ENCODE peak calls at places on chromosomes 2 and 18, in seven cellular contexts. W is H1; Y is spleen; I is mucosa of descending colon; S is HFFc6; H is MM.1S; D is CD8-positive, alpha-beta T cell. G is an unnamed sample.
A peak's percentile ranks its signal among the peaks of the same experiment; 100 is the strongest.

GRCh38 chr2:26401739-26402541 is at the start of gene DRC1:
- DNase-seq in W (peak; percentile 51), Y (peak; percentile 76), I (peak; percentile 56), S (peak; percentile 76), H (no peak), D (no peak), G (no peak)

GRCh38 chr2:169528271-169528701 is 18.8 kb downstream of the KLHL41 start:
- DNase-seq in W (peak; percentile 9), Y (peak; percentile 81), I (peak; percentile 55), S (peak; percentile 43), H (peak; percentile 72), D (peak; percentile 65), G (peak; percentile 73)

GRCh38 chr2:85161626-85161960 is 28.4 kb downstream of the TCF7L1 start:
- DNase-seq in W (no peak), Y (no peak), I (no peak), S (peak; percentile 30), H (no peak), D (no peak), G (no peak)

GRCh38 chr2:70645733-70646420 is 92.3 kb upstream of the TGFA start:
- DNase-seq in W (no peak), Y (no peak), I (no peak), S (no peak), H (peak; percentile 21), D (no peak), G (no peak)

GRCh38 chr2:17195016-17195415 is 323.2 kb downstream of the RAD51AP2 start:
- DNase-seq in W (no peak), Y (no peak), I (no peak), S (no peak), H (no peak), D (no peak), G (no peak)

GRCh38 chr2:11784747-11785610 is 38.5 kb downstream of the LPIN1 start:
- DNase-seq in W (peak; percentile 17), Y (peak; percentile 83), I (peak; percentile 57), S (peak; percentile 67), H (no peak), D (peak; percentile 32), G (peak; percentile 49)

GRCh38 chr18:74040459-74041332 is 106.9 kb downstream of the FBXO15 start:
- DNase-seq in W (no peak), Y (peak; percentile 84), I (peak; percentile 70), S (peak; percentile 24), H (peak; percentile 10), D (peak; percentile 45), G (peak; percentile 55)

GRCh38 chr2:36163520-36164239 is 191.9 kb upstream of the CRIM1 start:
- DNase-seq in W (no peak), Y (no peak), I (no peak), S (no peak), H (no peak), D (no peak), G (no peak)

GRCh38 chr2:26187114-26187513 is 14.2 kb downstream of the GAREM2 start:
- DNase-seq in W (no peak), Y (no peak), I (no peak), S (no peak), H (no peak), D (no peak), G (no peak)

GRCh38 chr2:1758774-1759610 is 14.7 kb upstream of the PXDN start:
- DNase-seq in W (no peak), Y (peak; percentile 61), I (no peak), S (no peak), H (no peak), D (no peak), G (no peak)

GRCh38 chr2:45840481-45840880 is 189.0 kb downstream of the PRKCE start:
- DNase-seq in W (no peak), Y (no peak), I (no peak), S (no peak), H (no peak), D (no peak), G (no peak)

GRCh38 chr2:59339837-59340207 is 1098.7 kb upstream of the FANCL start:
- DNase-seq in W (no peak), Y (no peak), I (no peak), S (no peak), H (peak; percentile 59), D (no peak), G (no peak)

GRCh38 chr2:73290049-73290839 is 3.1 kb downstream of the EGR4 start:
- DNase-seq in W (no peak), Y (no peak), I (no peak), S (peak; percentile 18), H (peak; percentile 56), D (peak; percentile 33), G (peak; percentile 64)
- TF ChIP-seq CTCF in W (peak; percentile 72), Y (peak; percentile 40), I (peak; percentile 22), S (peak; percentile 76), H (peak; percentile 75), D (peak; percentile 74), G (peak; percentile 85)

GRCh38 chr2:188622898-188623297 is 331.2 kb downstream of the GULP1 start:
- DNase-seq in W (no peak), Y (no peak), I (no peak), S (no peak), H (no peak), D (no peak), G (no peak)
- TF ChIP-seq CTCF in W (no peak), Y (no peak), I (no peak), S (no peak), H (no peak), D (no peak), G (no peak)

GRCh38 chr2:96253006-96253405 is 12.8 kb downstream of the TMEM127 start:
- DNase-seq in W (no peak), Y (no peak), I (peak; percentile 24), S (no peak), H (no peak), D (no peak), G (no peak)
- TF ChIP-seq CTCF in W (no peak), Y (no peak), I (no peak), S (no peak), H (no peak), D (no peak), G (no peak)

GRCh38 chr18:64409511-64409910 is 260.6 kb upstream of the LINC00305 start:
- DNase-seq in W (no peak), Y (no peak), I (no peak), S (no peak), H (peak; percentile 51), D (no peak), G (no peak)
- TF ChIP-seq CTCF in W (peak; percentile 31), Y (peak; percentile 10), I (no peak), S (peak; percentile 55), H (peak; percentile 46), D (no peak), G (peak; percentile 46)

DNA sequence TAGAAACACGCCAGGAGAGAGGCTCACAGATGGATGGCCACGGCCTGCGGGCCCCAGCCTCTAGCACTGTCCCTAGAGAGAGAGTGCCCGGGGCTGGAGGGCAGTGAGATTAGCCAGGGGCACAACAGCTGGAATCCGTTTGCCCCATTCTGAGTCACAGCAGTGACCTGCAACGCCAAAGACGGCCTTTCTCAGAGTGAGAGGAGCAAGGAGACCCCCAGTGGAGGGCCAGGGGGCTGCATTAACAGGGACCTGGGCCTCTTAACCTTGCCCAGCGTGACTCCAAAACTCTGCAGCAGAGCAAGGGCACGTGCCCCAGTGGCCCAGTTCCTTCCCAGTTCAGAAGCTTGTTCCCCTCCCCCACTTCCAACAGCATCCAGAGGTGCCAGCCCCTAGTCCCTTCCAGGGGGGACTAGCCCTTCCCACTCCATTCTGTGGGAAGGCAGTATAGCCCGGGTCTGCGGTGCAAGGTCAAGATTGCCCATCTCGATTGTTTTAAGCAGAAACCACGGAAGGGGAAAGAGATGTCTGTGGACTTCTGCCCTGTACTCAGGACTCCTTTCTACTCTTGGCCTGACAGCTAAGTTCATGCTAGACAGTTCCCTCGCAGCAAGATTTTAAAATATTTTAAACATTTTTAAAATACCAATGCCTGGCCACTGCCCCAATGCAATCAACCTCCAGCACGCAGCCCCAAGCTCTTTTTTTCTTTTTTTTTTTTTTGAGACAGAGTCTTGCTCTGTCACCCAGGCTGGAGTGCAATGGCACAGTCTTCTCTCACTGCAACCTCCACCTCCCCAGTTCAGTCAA is 50.9 kb upstream of the BIN1 start:
- DNase-seq in W (peak; percentile 57), Y (no peak), I (no peak), S (no peak), H (no peak), D (no peak), G (no peak)
- TF ChIP-seq CTCF in W (peak; percentile 76), Y (no peak), I (no peak), S (peak; percentile 37), H (no peak), D (no peak), G (peak; percentile 29)

DNA sequence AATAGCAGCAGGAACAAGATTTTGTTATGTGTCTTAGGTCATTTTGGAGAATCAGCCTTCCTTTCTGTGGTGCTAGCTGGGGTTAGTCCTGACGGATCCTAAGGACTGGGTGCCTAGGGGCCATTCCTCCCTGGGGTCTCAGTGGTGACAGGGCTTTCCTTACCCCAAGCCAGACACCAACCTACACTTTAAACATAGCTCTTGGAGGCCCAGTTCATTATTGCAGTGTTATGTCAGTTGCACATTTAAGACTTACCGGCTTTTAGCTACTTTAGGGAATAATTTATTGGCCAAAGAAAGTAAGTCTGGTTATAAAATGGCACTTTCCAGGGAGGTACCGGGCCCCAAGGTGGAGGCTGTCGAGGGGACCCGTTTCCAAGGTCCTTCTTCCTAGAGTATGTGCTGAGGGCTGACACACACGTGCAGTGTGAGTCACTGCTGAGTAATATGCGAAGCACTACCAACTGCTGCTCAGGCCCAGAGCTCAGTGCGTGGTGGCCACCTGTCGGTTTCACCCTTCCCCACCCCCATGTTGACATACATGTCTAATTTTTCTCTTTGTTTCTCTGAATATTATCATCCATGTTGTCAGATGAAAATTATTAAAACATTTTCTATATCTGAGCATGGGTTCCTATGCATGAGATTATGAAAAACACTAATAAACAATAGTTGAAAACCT is 37.0 kb upstream of the GRHL1 start:
- DNase-seq in W (no peak), Y (no peak), I (no peak), S (peak; percentile 61), H (peak; percentile 84), D (no peak), G (no peak)
- TF ChIP-seq CTCF in W (no peak), Y (no peak), I (no peak), S (peak; percentile 54), H (peak; percentile 41), D (no peak), G (no peak)

DNA sequence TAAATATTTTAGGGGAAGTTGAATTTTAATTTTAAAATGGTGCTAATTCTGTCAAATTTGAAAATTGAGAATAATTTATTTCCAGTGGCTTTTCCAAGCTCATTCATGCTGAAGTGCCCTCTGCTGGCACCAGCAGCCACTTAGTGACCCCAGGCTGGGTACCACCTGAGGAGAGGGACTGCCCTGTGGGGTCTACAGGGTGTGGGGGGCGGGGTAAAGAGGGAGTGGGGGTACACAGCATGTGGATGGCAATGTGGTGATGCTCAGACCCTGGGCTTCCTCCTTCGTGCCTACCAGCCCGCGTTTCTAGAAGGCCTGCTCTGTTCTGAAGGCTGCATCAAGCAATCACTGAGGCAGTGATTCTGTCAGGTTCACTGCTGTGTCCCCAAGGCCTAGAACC is 45.1 kb upstream of the SCLY start:
- DNase-seq in W (no peak), Y (no peak), I (no peak), S (no peak), H (no peak), D (no peak), G (no peak)
- TF ChIP-seq CTCF in W (peak; percentile 27), Y (no peak), I (no peak), S (peak; percentile 53), H (peak; percentile 9), D (no peak), G (peak; percentile 16)

G was measured in DND-41.